ENCODE peak calls at places on chromosomes 16 and 17, in eight cellular contexts. One of them, this sample, is unnamed.

GRCh38 chr17:58082870-58083490 is at the start of gene DYNLL2:
- DNase-seq in fibroblast of pulmonary artery: peak
- DNase-seq in A549: peak
- DNase-seq in psoas muscle: peak
- DNase-seq in lower leg skin: peak
- DNase-seq in fibroblast of lung: peak
- DNase-seq in heart right ventricle: peak
- DNase-seq in cardiac muscle cell: peak
- DNase-seq in this sample: peak

GRCh38 chr16:86994651-86995171 is 322.5 kb downstream of the C16orf95 start:
- DNase-seq in fibroblast of pulmonary artery: peak
- DNase-seq in A549: peak
- DNase-seq in psoas muscle: no peak
- DNase-seq in lower leg skin: no peak
- DNase-seq in fibroblast of lung: peak
- DNase-seq in heart right ventricle: no peak
- DNase-seq in cardiac muscle cell: peak
- DNase-seq in this sample: no peak

GRCh38 chr16:30893744-30894539 is at the start of gene BCL7C:
- DNase-seq in fibroblast of pulmonary artery: peak
- DNase-seq in A549: peak
- DNase-seq in psoas muscle: peak
- DNase-seq in lower leg skin: peak
- DNase-seq in fibroblast of lung: peak
- DNase-seq in heart right ventricle: peak
- DNase-seq in cardiac muscle cell: peak
- DNase-seq in this sample: peak

GRCh38 chr17:66635646-66636045 is 199.3 kb upstream of the CACNG5 start:
- DNase-seq in fibroblast of pulmonary artery: no peak
- DNase-seq in A549: no peak
- DNase-seq in psoas muscle: no peak
- DNase-seq in lower leg skin: no peak
- DNase-seq in fibroblast of lung: no peak
- DNase-seq in heart right ventricle: no peak
- DNase-seq in cardiac muscle cell: no peak
- DNase-seq in this sample: no peak

GRCh38 chr17:16926591-16927451 is 45.1 kb downstream of the TNFRSF13B start:
- DNase-seq in fibroblast of pulmonary artery: no peak
- DNase-seq in A549: no peak
- DNase-seq in psoas muscle: no peak
- DNase-seq in lower leg skin: no peak
- DNase-seq in fibroblast of lung: no peak
- DNase-seq in heart right ventricle: no peak
- DNase-seq in cardiac muscle cell: peak
- DNase-seq in this sample: no peak

GRCh38 chr16:85383836-85384825 is 229.0 kb upstream of the GSE1 start:
- DNase-seq in fibroblast of pulmonary artery: no peak
- DNase-seq in A549: no peak
- DNase-seq in psoas muscle: peak
- DNase-seq in lower leg skin: no peak
- DNase-seq in fibroblast of lung: no peak
- DNase-seq in heart right ventricle: peak
- DNase-seq in cardiac muscle cell: no peak
- DNase-seq in this sample: no peak

GRCh38 chr17:46733837-46734516 is 84.5 kb downstream of the WNT3 start:
- DNase-seq in fibroblast of pulmonary artery: peak
- DNase-seq in A549: no peak
- DNase-seq in psoas muscle: no peak
- DNase-seq in lower leg skin: no peak
- DNase-seq in fibroblast of lung: peak
- DNase-seq in heart right ventricle: no peak
- DNase-seq in cardiac muscle cell: no peak
- DNase-seq in this sample: no peak

GRCh38 chr16:84178146-84178765 is 8.6 kb downstream of the TAF1C start:
- DNase-seq in fibroblast of pulmonary artery: no peak
- DNase-seq in A549: no peak
- DNase-seq in psoas muscle: no peak
- DNase-seq in lower leg skin: no peak
- DNase-seq in fibroblast of lung: no peak
- DNase-seq in heart right ventricle: no peak
- DNase-seq in cardiac muscle cell: no peak
- DNase-seq in this sample: no peak

GRCh38 chr17:28744104-28744801 is 442 bp downstream of the TRAF4 start:
- DNase-seq in fibroblast of pulmonary artery: peak
- DNase-seq in A549: peak
- DNase-seq in psoas muscle: peak
- DNase-seq in lower leg skin: no peak
- DNase-seq in fibroblast of lung: peak
- DNase-seq in heart right ventricle: peak
- DNase-seq in cardiac muscle cell: peak
- DNase-seq in this sample: peak

GRCh38 chr17:37650419-37651003 is 7.3 kb upstream of the DDX52 start:
- DNase-seq in fibroblast of pulmonary artery: peak
- DNase-seq in A549: peak
- DNase-seq in psoas muscle: no peak
- DNase-seq in lower leg skin: no peak
- DNase-seq in fibroblast of lung: peak
- DNase-seq in heart right ventricle: no peak
- DNase-seq in cardiac muscle cell: peak
- DNase-seq in this sample: no peak

GRCh38 chr17:12530126-12530525 is 135.6 kb upstream of the MYOCD start:
- DNase-seq in fibroblast of pulmonary artery: no peak
- DNase-seq in A549: no peak
- DNase-seq in psoas muscle: no peak
- DNase-seq in lower leg skin: no peak
- DNase-seq in fibroblast of lung: no peak
- DNase-seq in heart right ventricle: no peak
- DNase-seq in cardiac muscle cell: no peak
- DNase-seq in this sample: no peak

GRCh38 chr16:87541882-87542234 is 49.0 kb upstream of the ZCCHC14 start:
- DNase-seq in fibroblast of pulmonary artery: peak
- DNase-seq in A549: no peak
- DNase-seq in psoas muscle: no peak
- DNase-seq in lower leg skin: no peak
- DNase-seq in fibroblast of lung: no peak
- DNase-seq in heart right ventricle: no peak
- DNase-seq in cardiac muscle cell: peak
- DNase-seq in this sample: no peak

GRCh38 chr16:68921654-68922053 is 78.3 kb downstream of the TANGO6 start:
- DNase-seq in fibroblast of pulmonary artery: peak
- DNase-seq in A549: peak
- DNase-seq in psoas muscle: no peak
- DNase-seq in lower leg skin: no peak
- DNase-seq in fibroblast of lung: peak
- DNase-seq in heart right ventricle: no peak
- DNase-seq in cardiac muscle cell: peak
- DNase-seq in this sample: no peak

GRCh38 chr17:21298983-21299519 is 14.5 kb downstream of the MAP2K3 start:
- DNase-seq in fibroblast of pulmonary artery: no peak
- DNase-seq in A549: no peak
- DNase-seq in psoas muscle: no peak
- DNase-seq in lower leg skin: no peak
- DNase-seq in fibroblast of lung: no peak
- DNase-seq in heart right ventricle: no peak
- DNase-seq in cardiac muscle cell: no peak
- DNase-seq in this sample: no peak

GRCh38 chr17:77555741-77556291 is 402.7 kb upstream of the TNRC6C start:
- DNase-seq in fibroblast of pulmonary artery: peak
- DNase-seq in A549: peak
- DNase-seq in psoas muscle: peak
- DNase-seq in lower leg skin: no peak
- DNase-seq in fibroblast of lung: peak
- DNase-seq in heart right ventricle: peak
- DNase-seq in cardiac muscle cell: peak
- DNase-seq in this sample: no peak

GRCh38 chr16:18800674-18801196 is 614 bp downstream of the ARL6IP1 start:
- DNase-seq in fibroblast of pulmonary artery: peak
- DNase-seq in A549: no peak
- DNase-seq in psoas muscle: no peak
- DNase-seq in lower leg skin: no peak
- DNase-seq in fibroblast of lung: no peak
- DNase-seq in heart right ventricle: no peak
- DNase-seq in cardiac muscle cell: peak
- DNase-seq in this sample: no peak

GRCh38 chr17:40314557-40314953 is 5.6 kb downstream of the RARA start:
- DNase-seq in fibroblast of pulmonary artery: peak
- DNase-seq in A549: peak
- DNase-seq in psoas muscle: peak
- DNase-seq in lower leg skin: peak
- DNase-seq in fibroblast of lung: peak
- DNase-seq in heart right ventricle: peak
- DNase-seq in cardiac muscle cell: peak
- DNase-seq in this sample: peak

GRCh38 chr16:27237229-27238015 is 31.1 kb downstream of the NSMCE1 start:
- DNase-seq in fibroblast of pulmonary artery: no peak
- DNase-seq in A549: no peak
- DNase-seq in psoas muscle: no peak
- DNase-seq in lower leg skin: no peak
- DNase-seq in fibroblast of lung: peak
- DNase-seq in heart right ventricle: no peak
- DNase-seq in cardiac muscle cell: peak
- DNase-seq in this sample: peak

GRCh38 chr17:43855061-43855460 is 8.1 kb downstream of the CD300LG start:
- DNase-seq in fibroblast of pulmonary artery: no peak
- DNase-seq in A549: no peak
- DNase-seq in psoas muscle: no peak
- DNase-seq in lower leg skin: no peak
- DNase-seq in fibroblast of lung: no peak
- DNase-seq in heart right ventricle: no peak
- DNase-seq in cardiac muscle cell: no peak
- DNase-seq in this sample: no peak

GRCh38 chr17:43854498-43854897 is 7.5 kb downstream of the CD300LG start:
- DNase-seq in fibroblast of pulmonary artery: no peak
- DNase-seq in A549: no peak
- DNase-seq in psoas muscle: no peak
- DNase-seq in lower leg skin: no peak
- DNase-seq in fibroblast of lung: no peak
- DNase-seq in heart right ventricle: no peak
- DNase-seq in cardiac muscle cell: no peak
- DNase-seq in this sample: no peak

GRCh38 chr17:43858201-43858600 is 11.2 kb downstream of the CD300LG start:
- DNase-seq in fibroblast of pulmonary artery: no peak
- DNase-seq in A549: no peak
- DNase-seq in psoas muscle: no peak
- DNase-seq in lower leg skin: no peak
- DNase-seq in fibroblast of lung: no peak
- DNase-seq in heart right ventricle: no peak
- DNase-seq in cardiac muscle cell: no peak
- DNase-seq in this sample: no peak

GRCh38 chr17:43856141-43856540 is 9.2 kb downstream of the CD300LG start:
- DNase-seq in fibroblast of pulmonary artery: no peak
- DNase-seq in A549: no peak
- DNase-seq in psoas muscle: no peak
- DNase-seq in lower leg skin: no peak
- DNase-seq in fibroblast of lung: no peak
- DNase-seq in heart right ventricle: no peak
- DNase-seq in cardiac muscle cell: no peak
- DNase-seq in this sample: no peak

GRCh38 chr17:43857141-43857540 is 10.2 kb downstream of the CD300LG start:
- DNase-seq in fibroblast of pulmonary artery: no peak
- DNase-seq in A549: no peak
- DNase-seq in psoas muscle: no peak
- DNase-seq in lower leg skin: no peak
- DNase-seq in fibroblast of lung: no peak
- DNase-seq in heart right ventricle: no peak
- DNase-seq in cardiac muscle cell: no peak
- DNase-seq in this sample: no peak
- H3K4me3 ChIP-seq in fibroblast of pulmonary artery: no peak
- H3K4me3 ChIP-seq in A549: no peak
- H3K4me3 ChIP-seq in psoas muscle: no peak
- H3K4me3 ChIP-seq in lower leg skin: no peak
- H3K4me3 ChIP-seq in fibroblast of lung: no peak
- H3K4me3 ChIP-seq in heart right ventricle: no peak
- H3K4me3 ChIP-seq in cardiac muscle cell: no peak
- H3K4me3 ChIP-seq in this sample: no peak

DNA sequence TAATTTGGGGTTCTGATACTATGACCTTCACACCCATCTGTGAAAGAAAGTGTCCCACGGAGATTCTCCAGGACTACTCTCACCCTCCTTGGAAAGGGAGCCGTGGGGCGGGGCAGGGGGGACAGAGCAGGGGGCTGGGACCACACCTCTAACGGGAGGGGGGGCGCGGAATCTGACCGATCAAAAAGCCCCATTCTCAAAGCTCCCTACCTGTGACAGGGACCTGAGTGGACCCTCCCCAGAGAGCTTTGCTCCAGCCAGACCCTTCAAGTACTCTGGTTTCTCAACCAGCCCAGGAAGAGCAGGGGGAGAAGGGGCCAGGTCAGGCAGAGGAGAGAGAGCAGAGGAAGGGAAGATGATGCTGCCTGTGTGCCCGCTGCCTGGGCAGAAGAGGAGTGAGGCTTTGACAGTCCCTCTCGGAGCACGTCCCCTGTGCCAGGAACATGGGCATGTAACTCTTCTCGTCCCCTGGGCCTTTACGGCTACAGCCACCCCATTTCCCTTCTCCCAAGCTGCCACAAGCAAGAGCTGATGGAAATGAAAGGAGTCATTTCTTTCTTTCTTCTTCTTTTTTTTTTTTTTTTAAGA is 673 bp downstream of the XAF1 start:
- DNase-seq in fibroblast of pulmonary artery: no peak
- DNase-seq in A549: no peak
- DNase-seq in psoas muscle: no peak
- DNase-seq in lower leg skin: no peak
- DNase-seq in fibroblast of lung: no peak
- DNase-seq in heart right ventricle: no peak
- DNase-seq in cardiac muscle cell: no peak
- DNase-seq in this sample: no peak
- H3K4me3 ChIP-seq in fibroblast of pulmonary artery: peak
- H3K4me3 ChIP-seq in A549: no peak
- H3K4me3 ChIP-seq in psoas muscle: peak
- H3K4me3 ChIP-seq in lower leg skin: peak
- H3K4me3 ChIP-seq in fibroblast of lung: peak
- H3K4me3 ChIP-seq in heart right ventricle: peak
- H3K4me3 ChIP-seq in cardiac muscle cell: no peak
- H3K4me3 ChIP-seq in this sample: peak

DNA sequence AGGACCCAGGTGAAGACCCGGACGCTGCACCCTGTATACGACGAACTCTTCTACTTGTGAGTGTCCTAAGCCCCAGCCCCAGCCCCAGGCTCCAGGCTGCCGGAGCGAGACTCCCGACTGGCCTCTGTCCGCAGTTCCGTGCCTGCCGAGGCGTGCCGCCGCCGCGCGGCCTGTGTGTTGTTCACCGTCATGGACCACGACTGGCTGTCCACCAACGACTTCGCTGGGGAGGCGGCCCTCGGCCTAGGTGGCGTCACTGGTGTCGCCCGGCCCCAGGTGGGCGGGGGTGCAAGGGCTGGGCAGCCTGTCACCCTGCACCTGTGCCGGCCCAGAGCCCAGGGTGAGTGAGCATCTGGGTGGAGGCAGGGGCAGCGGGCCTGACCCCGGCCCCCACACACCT is 3.7 kb downstream of the TSR3 start:
- DNase-seq in fibroblast of pulmonary artery: no peak
- DNase-seq in A549: no peak
- DNase-seq in psoas muscle: no peak
- DNase-seq in lower leg skin: no peak
- DNase-seq in fibroblast of lung: no peak
- DNase-seq in heart right ventricle: no peak
- DNase-seq in cardiac muscle cell: no peak
- DNase-seq in this sample: no peak
- H3K4me3 ChIP-seq in fibroblast of pulmonary artery: no peak
- H3K4me3 ChIP-seq in A549: no peak
- H3K4me3 ChIP-seq in psoas muscle: no peak
- H3K4me3 ChIP-seq in lower leg skin: no peak
- H3K4me3 ChIP-seq in fibroblast of lung: no peak
- H3K4me3 ChIP-seq in heart right ventricle: no peak
- H3K4me3 ChIP-seq in cardiac muscle cell: no peak
- H3K4me3 ChIP-seq in this sample: no peak

GRCh38 chr16:25751230-25751629 is 59.5 kb downstream of the HS3ST4 start:
- DNase-seq in fibroblast of pulmonary artery: no peak
- DNase-seq in A549: no peak
- DNase-seq in psoas muscle: no peak
- DNase-seq in lower leg skin: no peak
- DNase-seq in fibroblast of lung: no peak
- DNase-seq in heart right ventricle: no peak
- DNase-seq in cardiac muscle cell: no peak
- DNase-seq in this sample: no peak
- H3K4me3 ChIP-seq in fibroblast of pulmonary artery: no peak
- H3K4me3 ChIP-seq in A549: no peak
- H3K4me3 ChIP-seq in psoas muscle: no peak
- H3K4me3 ChIP-seq in lower leg skin: no peak
- H3K4me3 ChIP-seq in fibroblast of lung: no peak
- H3K4me3 ChIP-seq in heart right ventricle: no peak
- H3K4me3 ChIP-seq in cardiac muscle cell: no peak
- H3K4me3 ChIP-seq in this sample: no peak